ENCODE peak calls at places on chromosome 1, in seven cellular contexts. S is HCT116, Y is cardiac fibroblast, R is A549, M is esophagus squamous epithelium, E is gastrocnemius medialis, V is IMR-90. G is an unnamed sample.

GRCh38 chr1:235077571-235078479 is 50.8 kb downstream of the TOMM20 start:
- DNase-seq in R (no peak), M (no peak), S (no peak), Y (no peak), V (peak), E (no peak), G (no peak)

GRCh38 chr1:76682152-76682551 is 185.1 kb upstream of the ST6GALNAC5 start:
- DNase-seq in V (no peak), E (no peak), S (no peak), M (no peak), Y (no peak), R (no peak), G (no peak)

GRCh38 chr1:246784621-246785535 is 60.7 kb downstream of the SCCPDH start:
- DNase-seq in R (no peak), Y (peak), E (no peak), M (no peak), S (no peak), V (peak), G (no peak)

GRCh38 chr1:235326719-235327558 is 1.0 kb downstream of the ARID4B start:
- DNase-seq in E (no peak), V (no peak), S (no peak), R (peak), M (no peak), Y (peak), G (peak)

GRCh38 chr1:152461544-152461943 is 47.5 kb upstream of the CRNN start:
- DNase-seq in M (no peak), Y (peak), S (peak), V (peak), R (no peak), E (no peak), G (peak)

GRCh38 chr1:196088551-196088950 is 519.7 kb downstream of the KCNT2 start:
- DNase-seq in Y (no peak), R (no peak), V (no peak), M (no peak), E (no peak), S (no peak), G (no peak)

GRCh38 chr1:200653022-200653462 is 16.7 kb downstream of the DDX59 start:
- DNase-seq in R (no peak), S (no peak), Y (no peak), V (no peak), E (no peak), M (no peak), G (no peak)

GRCh38 chr1:12525311-12526181 is 92.5 kb downstream of the DHRS3 start:
- DNase-seq in M (no peak), Y (peak), R (no peak), E (peak), S (no peak), V (no peak), G (no peak)

GRCh38 chr1:70537788-70538187 is 126.7 kb downstream of the CTH start:
- DNase-seq in E (no peak), M (no peak), R (no peak), S (no peak), V (no peak), Y (no peak), G (no peak)

GRCh38 chr1:214404154-214404553 is 123.2 kb downstream of the SMYD2 start:
- DNase-seq in S (no peak), V (peak), E (no peak), Y (peak), M (no peak), R (no peak), G (peak)
- TF ChIP-seq CTCF in S (no peak), V (no peak), E (no peak), Y (no peak), M (no peak), R (no peak), G (no peak)

DNA sequence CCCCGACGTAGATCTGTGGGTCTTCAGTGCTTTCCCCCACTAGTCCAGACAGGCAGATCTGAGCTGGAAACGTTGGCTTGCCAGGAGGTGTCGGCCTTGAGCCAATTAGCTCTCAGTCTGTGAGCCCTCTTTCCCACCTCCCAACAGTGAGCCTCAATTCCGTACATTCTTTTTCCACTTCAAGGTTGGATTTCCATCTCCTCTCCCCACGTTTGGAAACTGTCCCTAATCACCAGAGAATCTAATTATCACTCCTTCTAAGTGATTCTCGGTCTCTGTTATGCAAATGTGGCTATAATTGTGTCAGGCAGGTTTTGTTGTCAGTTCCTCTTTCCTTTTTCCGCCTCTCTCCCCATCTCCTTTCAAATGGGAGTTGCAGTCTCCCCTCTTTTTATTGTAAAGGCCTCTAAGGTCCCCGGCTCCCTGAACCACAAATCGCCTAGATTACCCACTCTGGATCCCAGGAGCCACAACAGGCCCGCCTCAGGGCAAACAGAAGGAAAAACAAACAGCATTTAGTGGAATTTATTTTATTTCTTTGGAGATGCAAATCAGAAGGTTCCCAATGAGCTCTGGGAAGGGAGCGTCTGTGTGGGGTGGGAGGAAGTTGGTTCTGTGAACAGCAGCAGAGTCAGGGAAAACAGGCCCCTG is 29.4 kb upstream of the LRRN2 start:
- DNase-seq in E (no peak), M (no peak), Y (no peak), R (no peak), V (no peak), S (no peak), G (no peak)
- H3K4me3 ChIP-seq in E (no peak), M (no peak), Y (no peak), R (no peak), V (no peak), S (no peak), G (no peak)

GRCh38 chr1:92484472-92485373 is 2.0 kb downstream of the GFI1 start:
- DNase-seq in R (no peak), V (no peak), Y (no peak), E (no peak), M (no peak), S (no peak), G (no peak)
- TF ChIP-seq CTCF in R (no peak), V (no peak), Y (no peak), E (no peak), M (no peak), S (peak), G (no peak)

GRCh38 chr1:8217011-8217711 is 100.8 kb upstream of the SLC45A1 start:
- DNase-seq in Y (peak), M (no peak), V (no peak), S (no peak), E (no peak), R (no peak), G (no peak)
- H3K4me3 ChIP-seq in Y (peak), M (peak), V (no peak), S (no peak), E (peak), R (no peak), G (peak)

DNA sequence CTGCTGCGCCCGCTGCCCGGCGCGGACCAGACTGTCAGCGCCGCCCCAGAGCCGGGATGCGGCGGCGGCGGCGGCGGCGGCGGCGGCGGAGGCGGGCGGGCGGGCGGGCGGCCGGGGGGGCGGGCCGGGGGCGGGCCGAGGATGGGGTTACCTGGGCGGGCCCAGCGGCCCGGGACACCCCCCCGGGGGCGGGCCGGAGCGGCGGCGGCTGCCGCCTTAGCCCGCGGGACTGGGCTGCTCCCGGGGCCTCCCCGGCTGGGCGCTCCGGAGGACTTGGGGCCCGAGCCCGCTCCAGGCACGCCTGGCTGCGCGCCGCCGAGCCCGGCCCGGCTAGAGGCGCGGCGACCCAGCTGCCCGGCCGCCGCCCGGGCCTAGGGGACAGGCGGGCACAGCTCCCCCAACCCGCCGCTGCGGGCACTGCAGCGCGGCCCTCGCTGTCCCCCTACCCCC is at the start of gene WNT4:
- DNase-seq in S (no peak), Y (peak), V (no peak), M (no peak), R (peak), E (no peak), G (no peak)
- TF ChIP-seq CTCF in S (no peak), Y (no peak), V (peak), M (no peak), R (peak), E (no peak), G (peak)